ENCODE peak calls at places on chromosome 19, in nine cellular contexts. N, U, C, H, I, V, Z, S and L are unnamed samples.
A peak's percentile ranks its signal among the peaks of the same experiment; 100 is the strongest.

GRCh38 chr19:49677901-49678674 is 1.0 kb downstream of the PRMT1 start:
- DNase-seq in C (peak; percentile 52), V (peak; percentile 89), I (peak; percentile 57), H (no peak), U (no peak), S (peak; percentile 40), N (peak; percentile 93), Z (peak; percentile 83), L (peak; percentile 70)

GRCh38 chr19:48244289-48244688 is 11.4 kb downstream of the CARD8 start:
- DNase-seq in S (peak; percentile 6), N (no peak), U (no peak), H (no peak), I (peak; percentile 28), V (peak; percentile 94), C (no peak), Z (no peak), L (no peak)

GRCh38 chr19:50933640-50934039 is 19.2 kb downstream of the KLK5 start:
- DNase-seq in S (peak; percentile 17), V (no peak), I (peak; percentile 29), U (no peak), N (no peak), Z (no peak), C (no peak), H (no peak), L (peak; percentile 54)

GRCh38 chr19:13962738-13963602 is 10.7 kb downstream of the DCAF15 start:
- DNase-seq in N (no peak), H (no peak), C (no peak), V (no peak), Z (no peak), I (peak; percentile 46), S (peak; percentile 54), U (no peak), L (peak; percentile 40)

GRCh38 chr19:18593367-18594095 is 4.9 kb downstream of the REX1BD start:
- DNase-seq in V (no peak), H (no peak), N (no peak), U (no peak), S (no peak), C (no peak), I (no peak), Z (no peak), L (no peak)

GRCh38 chr19:7442423-7442822 is 46.4 kb downstream of the PEX11G start:
- DNase-seq in C (peak; percentile 49), I (peak; percentile 51), S (no peak), Z (no peak), H (no peak), N (no peak), V (peak; percentile 95), U (no peak), L (peak; percentile 20)

GRCh38 chr19:17686027-17686511 is 2.1 kb downstream of the UNC13A start:
- DNase-seq in N (no peak), Z (no peak), S (peak; percentile 6), C (peak; percentile 60), V (peak; percentile 40), H (no peak), I (peak; percentile 30), U (no peak), L (peak; percentile 31)

GRCh38 chr19:5023128-5023571 is 54.2 kb downstream of the KDM4B start:
- DNase-seq in Z (no peak), U (no peak), N (no peak), C (no peak), V (no peak), S (no peak), H (no peak), I (no peak), L (no peak)

GRCh38 chr19:18122860-18123795 is 25.6 kb downstream of the MAST3 start:
- DNase-seq in N (peak; percentile 46), I (no peak), Z (no peak), C (no peak), U (no peak), V (no peak), S (no peak), H (no peak), L (no peak)

GRCh38 chr19:51687791-51688664 is 5.1 kb upstream of the SPACA6 start:
- DNase-seq in I (peak; percentile 79), S (peak; percentile 60), N (peak; percentile 46), V (peak; percentile 21), U (no peak), H (no peak), Z (peak; percentile 63), C (peak; percentile 41), L (peak; percentile 74)

GRCh38 chr19:13841339-13842293 is 35.3 kb upstream of the NANOS3 start:
- DNase-seq in S (peak; percentile 41), N (no peak), Z (peak; percentile 42), U (no peak), C (no peak), H (no peak), I (peak; percentile 49), V (no peak), L (no peak)

GRCh38 chr19:47839913-47840312 is 18.2 kb downstream of the CRX start:
- DNase-seq in H (no peak), V (no peak), U (no peak), S (no peak), Z (no peak), I (no peak), C (no peak), N (no peak), L (no peak)

GRCh38 chr19:58021541-58022282 is 12.1 kb upstream of the ZSCAN1 start:
- DNase-seq in N (no peak), U (no peak), V (peak; percentile 69), S (peak; percentile 25), H (no peak), I (peak; percentile 48), Z (peak; percentile 59), C (no peak), L (peak; percentile 61)

GRCh38 chr19:56507446-56508281 is at the start of gene ZNF471:
- DNase-seq in C (peak; percentile 99), I (peak; percentile 99), Z (peak; percentile 96), U (peak; percentile 94), V (peak; percentile 95), N (peak; percentile 83), S (peak; percentile 98), H (peak; percentile 97), L (peak; percentile 98)

GRCh38 chr19:53008061-53008778 is 5.5 kb upstream of the ERVV-1 start:
- DNase-seq in V (no peak), Z (no peak), I (no peak), N (no peak), H (no peak), U (no peak), S (no peak), C (no peak), L (no peak)
- TF ChIP-seq CTCF in V (no peak), Z (no peak), I (no peak), N (no peak), H (no peak), U (no peak), S (no peak), C (no peak), L (no peak)

DNA sequence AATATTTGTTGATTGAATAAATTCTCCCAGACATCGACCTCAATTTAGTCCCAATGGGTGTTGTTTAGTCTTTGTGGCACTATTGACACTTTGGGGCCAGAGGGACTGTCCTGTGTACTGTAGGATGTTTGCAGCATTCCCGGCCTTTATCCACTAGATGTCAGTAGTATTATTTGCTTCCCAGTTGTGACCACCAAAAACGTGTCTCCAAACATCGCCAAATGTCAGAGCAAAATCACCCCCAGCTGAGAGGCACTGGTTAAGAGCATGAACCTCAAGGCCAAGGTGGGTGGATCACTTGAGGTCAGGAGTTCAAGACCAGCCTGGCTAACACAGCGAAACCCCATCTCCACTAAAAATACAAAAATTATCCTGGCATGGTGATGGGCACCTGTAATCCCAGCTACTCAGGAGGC is 15.4 kb downstream of the NLRP12 start:
- DNase-seq in Z (no peak), H (no peak), I (peak; percentile 74), S (peak; percentile 39), C (no peak), V (peak; percentile 62), N (peak; percentile 40), U (no peak), L (peak; percentile 62)
- TF ChIP-seq CTCF in Z (no peak), H (peak; percentile 67), I (peak; percentile 69), S (peak; percentile 62), C (peak; percentile 29), V (peak; percentile 64), N (peak; percentile 24), U (no peak), L (peak; percentile 66)

DNA sequence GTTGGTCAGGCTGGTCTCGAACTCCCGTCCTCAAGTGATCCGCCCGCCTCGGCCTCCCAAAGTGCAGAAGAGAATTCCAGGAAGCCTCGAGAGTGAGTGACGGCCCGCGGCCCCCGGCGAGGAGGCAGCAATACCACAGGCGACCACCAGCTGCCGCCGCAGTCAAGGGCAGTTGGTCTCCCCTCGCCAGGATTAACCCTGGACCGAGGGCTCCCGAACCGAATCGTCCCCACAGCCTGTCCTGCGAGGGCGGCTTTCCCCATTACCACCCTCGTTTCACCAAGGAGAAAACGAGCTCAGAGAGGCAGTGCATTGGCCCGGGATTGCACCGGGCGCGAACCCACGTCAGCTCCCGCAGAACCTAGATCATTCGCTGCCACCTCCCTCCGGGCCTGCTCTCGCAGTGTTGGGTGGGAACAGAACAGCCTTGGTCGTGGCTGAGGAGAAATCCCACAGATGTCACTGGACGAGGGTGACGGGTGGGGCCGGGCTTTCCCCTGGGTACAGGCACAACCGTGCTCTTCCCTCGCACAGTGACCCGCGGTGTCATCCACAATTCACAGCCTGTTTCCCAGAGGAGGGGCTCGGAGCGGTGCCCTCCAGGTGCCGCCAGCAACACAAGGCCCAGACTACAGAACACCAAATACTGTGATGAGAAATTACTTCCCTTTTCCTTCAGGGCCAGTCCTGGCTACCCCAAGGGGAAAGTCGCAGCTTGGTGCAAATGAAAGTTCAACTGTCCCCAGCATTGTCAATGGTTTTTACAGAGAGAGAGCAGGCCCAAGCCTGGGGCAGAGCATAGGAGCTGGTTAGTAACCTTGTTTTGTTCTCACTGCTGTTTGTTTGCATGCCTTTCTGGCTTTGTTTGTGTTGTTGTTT is 24.8 kb downstream of the C2CD4C start:
- DNase-seq in H (no peak), S (no peak), N (peak; percentile 71), I (peak; percentile 15), C (peak; percentile 25), V (peak; percentile 40), Z (no peak), U (no peak), L (no peak)
- TF ChIP-seq CTCF in H (peak; percentile 39), S (no peak), N (peak; percentile 79), I (peak; percentile 41), C (peak; percentile 29), V (peak; percentile 62), Z (no peak), U (peak; percentile 8), L (peak; percentile 14)

DNA sequence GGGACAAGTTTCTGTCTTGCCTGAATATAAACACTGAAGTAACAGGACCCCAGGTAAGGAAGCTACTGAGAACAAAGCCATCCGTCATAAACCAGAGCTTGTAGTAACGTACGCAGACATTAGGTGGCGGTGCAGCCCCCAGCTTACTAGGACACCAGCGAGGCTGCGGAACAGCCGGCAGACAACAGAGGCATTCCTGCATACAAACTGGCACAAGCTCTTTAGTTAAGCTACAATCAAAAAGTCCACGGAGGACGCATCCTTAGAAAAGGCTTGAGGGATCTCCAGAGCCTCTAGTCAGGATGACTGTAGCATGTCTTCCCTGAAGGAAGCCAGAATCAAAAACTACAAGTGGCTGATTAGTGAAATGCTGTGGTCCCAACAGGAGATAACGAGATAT is 26.2 kb downstream of the ZNF160 start:
- DNase-seq in C (peak; percentile 59), S (peak; percentile 43), Z (peak; percentile 16), H (no peak), U (no peak), V (peak; percentile 41), N (peak; percentile 78), I (peak; percentile 66), L (peak; percentile 40)
- TF ChIP-seq CTCF in C (peak; percentile 56), S (peak; percentile 43), Z (peak; percentile 13), H (peak; percentile 52), U (peak; percentile 27), V (peak; percentile 53), N (peak; percentile 74), I (peak; percentile 55), L (peak; percentile 38)